ENCODE peak calls at places on chromosomes 4 and X, in six cellular contexts. N, R, B, Y, L and G are unnamed samples.

GRCh38 chrX:101265869-101266428 is 25.2 kb downstream of the TAF7L start:
- DNase-seq in N (peak; percentile 44), R (peak; percentile 66), B (no peak), Y (no peak), L (no peak), G (no peak)

GRCh38 chr4:40856836-40857362 is 107.1 kb downstream of the NSUN7 start:
- DNase-seq in N (no peak), R (peak; percentile 69), B (peak; percentile 70), Y (no peak), L (no peak), G (peak; percentile 88)

GRCh38 chrX:134749651-134750450 is 91.6 kb upstream of the PLAC1 start:
- DNase-seq in N (no peak), R (no peak), B (no peak), Y (no peak), L (no peak), G (no peak)

GRCh38 chr4:8844976-8845690 is 26.5 kb downstream of the HMX1 start:
- DNase-seq in N (peak; percentile 34), R (no peak), B (no peak), Y (no peak), L (no peak), G (peak; percentile 26)

GRCh38 chrX:98548550-98548949 is 1664.8 kb downstream of the RPA4 start:
- DNase-seq in N (no peak), R (no peak), B (no peak), Y (no peak), L (no peak), G (no peak)

GRCh38 chr4:113452868-113453620 is 308.5 kb downstream of the CAMK2D start:
- DNase-seq in N (peak; percentile 80), R (peak; percentile 92), B (no peak), Y (no peak), L (no peak), G (no peak)

GRCh38 chrX:53128097-53128749 is 34.3 kb downstream of the KANTR start:
- DNase-seq in N (no peak), R (peak; percentile 14), B (no peak), Y (no peak), L (no peak), G (no peak)

GRCh38 chr4:44446801-44447562 is 1.6 kb downstream of the KCTD8 start:
- DNase-seq in N (peak; percentile 16), R (no peak), B (no peak), Y (no peak), L (no peak), G (peak; percentile 54)

GRCh38 chr4:24857996-24858395 is 54.8 kb downstream of the CCDC149 start:
- DNase-seq in N (no peak), R (peak; percentile 93), B (no peak), Y (peak; percentile 10), L (no peak), G (no peak)

GRCh38 chr4:151990201-151990600 is 229.4 kb upstream of the GATB start:
- DNase-seq in N (no peak), R (peak; percentile 92), B (no peak), Y (no peak), L (no peak), G (no peak)

GRCh38 chr4:2761035-2761923 is 5.1 kb upstream of the TNIP2 start:
- DNase-seq in N (no peak), R (peak; percentile 13), B (no peak), Y (no peak), L (no peak), G (peak; percentile 78)

GRCh38 chr4:182880387-182881356 is 36.5 kb downstream of the DCTD start:
- DNase-seq in N (no peak), R (peak; percentile 64), B (peak; percentile 57), Y (no peak), L (no peak), G (no peak)

GRCh38 chr4:93791570-93792195 is 36.9 kb upstream of the ATOH1 start:
- DNase-seq in N (peak; percentile 49), R (peak; percentile 23), B (no peak), Y (no peak), L (no peak), G (no peak)

GRCh38 chrX:9875801-9876200 is 89.6 kb downstream of the SHROOM2 start:
- DNase-seq in N (no peak), R (no peak), B (no peak), Y (no peak), L (no peak), G (no peak)

GRCh38 chrX:120512222-120512621 is 43.1 kb upstream of the LAMP2 start:
- DNase-seq in N (no peak), R (no peak), B (no peak), Y (no peak), L (no peak), G (no peak)

GRCh38 chrX:140088438-140088837 is 123.1 kb upstream of the CXorf66 start:
- DNase-seq in N (no peak), R (no peak), B (no peak), Y (no peak), L (no peak), G (no peak)

GRCh38 chr4:21656832-21657231 is 291.7 kb downstream of the KCNIP4 start:
- DNase-seq in N (no peak), R (peak; percentile 48), B (no peak), Y (no peak), L (no peak), G (no peak)

GRCh38 chr4:173189117-173189693 is 20.6 kb downstream of the GALNT7 start:
- DNase-seq in N (no peak), R (peak; percentile 84), B (no peak), Y (no peak), L (no peak), G (no peak)

GRCh38 chr4:3343358-3343757 is 50.5 kb downstream of the RGS12 start:
- DNase-seq in N (no peak), R (no peak), B (no peak), Y (no peak), L (no peak), G (no peak)

GRCh38 chrX:103396186-103396585 is 19.8 kb downstream of the BEX3 start:
- DNase-seq in N (no peak), R (peak; percentile 76), B (no peak), Y (no peak), L (no peak), G (no peak)

GRCh38 chr4:185780472-185780871 is 31.5 kb downstream of the SORBS2 start:
- DNase-seq in N (no peak), R (no peak), B (no peak), Y (no peak), L (no peak), G (no peak)

GRCh38 chrX:68650491-68650890 is 3.0 kb downstream of the STARD8 start:
- DNase-seq in N (no peak), R (peak; percentile 53), B (no peak), Y (no peak), L (no peak), G (no peak)

GRCh38 chr4:127601029-127601428 is 31.7 kb upstream of the INTU start:
- DNase-seq in N (no peak), R (peak; percentile 5), B (no peak), Y (no peak), L (no peak), G (no peak)

GRCh38 chrX:98452456-98452855 is 1568.7 kb downstream of the RPA4 start:
- DNase-seq in N (no peak), R (no peak), B (no peak), Y (no peak), L (no peak), G (no peak)

GRCh38 chr4:8906991-8907595 is 35.5 kb upstream of the HMX1 start:
- DNase-seq in N (peak; percentile 8), R (no peak), B (no peak), Y (no peak), L (no peak), G (no peak)

GRCh38 chr4:145132521-145133098 is 34.5 kb downstream of the ABCE1 start:
- DNase-seq in N (no peak), R (peak; percentile 42), B (no peak), Y (no peak), L (no peak), G (no peak)

GRCh38 chrX:2566044-2566443 is 65.3 kb upstream of the DHRSX start:
- DNase-seq in N (no peak), R (no peak), B (no peak), Y (no peak), L (no peak), G (no peak)
- H3K9me3 ChIP-seq in N (no peaks in the 10 kb centered on the region), R (no peaks in the 10 kb centered on the region), B (no peaks in the 10 kb centered on the region), Y (no peaks in the 10 kb centered on the region), L (no peaks in the 10 kb centered on the region), G (no peaks in the 10 kb centered on the region)

DNA sequence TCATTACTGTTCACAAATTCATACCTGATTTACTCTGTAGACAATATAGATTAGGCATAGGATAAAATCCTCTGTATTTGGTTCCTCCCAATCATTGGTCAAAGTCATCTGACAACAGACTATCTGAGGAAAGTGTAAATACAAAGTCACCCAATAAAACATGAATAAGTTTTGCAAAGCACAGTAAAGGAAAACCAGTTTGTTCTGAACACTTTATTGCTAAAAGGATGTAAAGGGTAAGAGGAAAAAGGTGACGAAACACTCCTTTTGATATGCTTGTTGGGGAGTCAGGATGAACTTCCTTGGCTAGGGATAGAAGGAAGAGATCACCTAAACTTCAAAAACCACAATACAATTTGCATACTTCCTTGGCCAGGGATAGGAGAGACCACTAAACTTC is 10.9 kb downstream of the MAD2L1 start:
- DNase-seq in N (no peak), R (peak; percentile 6), B (no peak), Y (no peak), L (no peak), G (no peak)
- H3K36me3 ChIP-seq in N (peaks cover 50% of the 10 kb centered on the region), R (no peaks in the 10 kb centered on the region), B (no peaks in the 10 kb centered on the region), Y (no peaks in the 10 kb centered on the region), L (peaks cover 5% of the 10 kb centered on the region), G (no peaks in the 10 kb centered on the region)

DNA sequence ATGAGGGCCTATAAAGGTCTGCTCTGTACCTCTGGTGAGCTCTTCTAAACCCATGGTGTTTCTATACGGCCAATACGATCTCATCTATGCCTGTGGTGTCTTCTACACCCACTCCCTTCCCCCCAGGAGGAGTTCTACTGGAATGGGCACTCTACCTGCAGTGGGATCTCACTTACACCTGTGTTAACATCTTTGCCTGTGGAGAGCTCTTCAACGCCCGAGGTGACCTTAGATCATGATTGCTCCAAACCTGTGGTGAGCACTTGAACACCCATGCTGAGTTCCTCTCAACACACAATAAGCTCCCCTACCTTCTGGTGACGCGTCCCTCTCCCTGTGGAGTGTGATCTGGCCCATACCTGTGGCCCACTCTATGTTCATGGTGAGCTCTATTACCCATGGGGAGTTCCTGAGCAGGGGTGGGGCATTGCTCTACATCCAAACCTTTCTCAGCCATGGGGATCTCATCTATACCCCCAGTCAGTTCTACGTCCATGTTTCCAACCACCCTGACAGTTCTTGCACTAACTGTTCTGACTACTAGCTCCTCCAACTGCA is 48.6 kb downstream of the BCOR start:
- DNase-seq in N (no peak), R (no peak), B (no peak), Y (no peak), L (no peak), G (no peak)
- H3K9me3 ChIP-seq in N (no peaks in the 10 kb centered on the region), R (no peaks in the 10 kb centered on the region), B (peaks cover 38% of the 10 kb centered on the region), Y (peaks cover 7% of the 10 kb centered on the region), L (peaks cover 10% of the 10 kb centered on the region), G (peaks cover 4% of the 10 kb centered on the region)

GRCh38 chr4:735583-735982 is 30.0 kb downstream of the PCGF3 start:
- DNase-seq in N (no peak), R (no peak), B (no peak), Y (no peak), L (no peak), G (peak; percentile 55)

GRCh38 chr4:734075-734474 is 28.4 kb downstream of the PCGF3 start:
- DNase-seq in N (no peak), R (no peak), B (no peak), Y (no peak), L (no peak), G (no peak)

GRCh38 chr4:732911-733630 is 27.4 kb downstream of the PCGF3 start:
- DNase-seq in N (no peak), R (no peak), B (no peak), Y (no peak), L (no peak), G (peak; percentile 61)

GRCh38 chr4:733631-733980 is 28.0 kb downstream of the PCGF3 start:
- DNase-seq in N (no peak), R (no peak), B (no peak), Y (no peak), L (no peak), G (peak; percentile 49)

GRCh38 chr4:734951-735350 is 29.3 kb downstream of the PCGF3 start:
- DNase-seq in N (no peak), R (no peak), B (no peak), Y (no peak), L (no peak), G (no peak)
- H3K36me3 ChIP-seq in N (peaks cover 3% of the 10 kb centered on the region), R (peaks cover 45% of the 10 kb centered on the region), B (peaks cover 81% of the 10 kb centered on the region), Y (peaks cover 78% of the 10 kb centered on the region), L (peaks cover 23% of the 10 kb centered on the region), G (peaks cover 72% of the 10 kb centered on the region)